ENCODE peak calls at places on chromosomes 1 and 21, in nine cellular contexts. V is NCI-H1694 treated with DMSO at 0.1 percent for 48 hours; X is IMR-90; C is HCT116; H is COLO829; Q is stomach; W is activated T-cell treated with anti-CD3 and anti-CD28 coated beads for 1 hour; U is stimulated activated CD4-positive, alpha-beta T cell treated with anti-CD3 and anti-CD28 coated beads, Interleukin-12 subunit alpha, Interleukin-12 subunit beta, amount 100 ng/mL, for 48 hours; A is fibroblast of the aortic adventitia. Y is an unnamed sample.

GRCh38 chr1:159790237-159790917 is 9.6 kb downstream of the DUSP23 start:
- DNase-seq in V (peak; percentile 21), X (peak; percentile 10), C (peak; percentile 24), H (peak; percentile 63), Q (no peak), W (no peak), U (no peak), A (peak; percentile 25), Y (peak; percentile 21)

GRCh38 chr1:110588991-110589390 is 17.2 kb downstream of the KCNA2 start:
- DNase-seq in V (no peak), X (no peak), C (no peak), H (no peak), Q (no peak), W (no peak), U (no peak), A (no peak), Y (no peak)

GRCh38 chr1:155202198-155202597 is 5.5 kb downstream of the THBS3 start:
- DNase-seq in V (no peak), X (no peak), C (no peak), H (no peak), Q (no peak), W (no peak), U (no peak), A (no peak), Y (no peak)

GRCh38 chr1:27868932-27869718 is 3.2 kb upstream of the THEMIS2 start:
- DNase-seq in V (no peak), X (no peak), C (no peak), H (no peak), Q (no peak), W (peak; percentile 39), U (no peak), A (no peak), Y (no peak)

GRCh38 chr21:35225573-35225972 is 176.5 kb upstream of the RUNX1 start:
- DNase-seq in V (no peak), X (no peak), C (no peak), H (no peak), Q (no peak), W (no peak), U (no peak), A (no peak), Y (no peak)

GRCh38 chr1:169949139-169949538 is 55.4 kb upstream of the SCYL3 start:
- DNase-seq in V (no peak), X (peak; percentile 39), C (no peak), H (peak; percentile 8), Q (no peak), W (no peak), U (no peak), A (peak; percentile 54), Y (no peak)

GRCh38 chr1:158521666-158522058 is 32.5 kb downstream of the OR6Y1 start:
- DNase-seq in V (no peak), X (no peak), C (no peak), H (no peak), Q (no peak), W (no peak), U (no peak), A (no peak), Y (no peak)

GRCh38 chr1:205934788-205935187 is 8.5 kb downstream of the SLC26A9 start:
- DNase-seq in V (no peak), X (no peak), C (no peak), H (no peak), Q (peak; percentile 38), W (no peak), U (no peak), A (no peak), Y (no peak)

GRCh38 chr1:236603896-236604217 is 459 bp downstream of the HEATR1 start:
- DNase-seq in V (no peak), X (peak; percentile 49), C (no peak), H (no peak), Q (no peak), W (no peak), U (no peak), A (peak; percentile 47), Y (no peak)

GRCh38 chr1:31798433-31799195 is 17.2 kb downstream of the SPOCD1 start:
- DNase-seq in V (no peak), X (peak; percentile 90), C (no peak), H (peak; percentile 65), Q (no peak), W (no peak), U (peak; percentile 34), A (peak; percentile 79), Y (no peak)

GRCh38 chr1:63326473-63327380 is 4.4 kb downstream of the FOXD3 start:
- DNase-seq in V (no peak), X (peak; percentile 6), C (no peak), H (no peak), Q (no peak), W (no peak), U (no peak), A (peak; percentile 18), Y (no peak)

GRCh38 chr1:168531605-168532345 is 12.0 kb downstream of the XCL2 start:
- DNase-seq in V (no peak), X (no peak), C (no peak), H (no peak), Q (no peak), W (no peak), U (no peak), A (no peak), Y (no peak)

GRCh38 chr1:111030590-111030989 is 66.9 kb upstream of the LRIF1 start:
- DNase-seq in V (peak; percentile 60), X (peak; percentile 60), C (peak; percentile 49), H (peak; percentile 16), Q (peak; percentile 58), W (peak; percentile 41), U (peak; percentile 6), A (peak; percentile 69), Y (peak; percentile 43)

GRCh38 chr1:74430496-74430895 is 81.9 kb downstream of the LRRC53 start:
- DNase-seq in V (no peak), X (no peak), C (no peak), H (peak; percentile 33), Q (no peak), W (no peak), U (no peak), A (no peak), Y (no peak)

GRCh38 chr1:111561328-111561727 is 57.9 kb upstream of the ADORA3 start:
- DNase-seq in V (no peak), X (no peak), C (no peak), H (no peak), Q (peak; percentile 35), W (no peak), U (no peak), A (no peak), Y (no peak)

GRCh38 chr1:219518906-219519248 is 94.0 kb downstream of the ZC3H11B start:
- DNase-seq in V (no peak), X (no peak), C (no peak), H (no peak), Q (no peak), W (no peak), U (no peak), A (no peak), Y (no peak)

GRCh38 chr21:37593740-37594471 is 227.3 kb downstream of the DYRK1A start:
- DNase-seq in V (no peak), X (no peak), C (no peak), H (no peak), Q (no peak), W (no peak), U (no peak), A (no peak), Y (no peak)

GRCh38 chr1:151713044-151713443 is 3.6 kb downstream of the CELF3 start:
- DNase-seq in V (no peak), X (no peak), C (no peak), H (no peak), Q (peak; percentile 40), W (no peak), U (no peak), A (no peak), Y (no peak)

GRCh38 chr1:1173793-1174415 is at the start of gene TTLL10:
- DNase-seq in V (no peak), X (no peak), C (no peak), H (no peak), Q (no peak), W (peak; percentile 42), U (no peak), A (no peak), Y (no peak)

GRCh38 chr1:54970901-54971300 is 9.5 kb upstream of the TMEM61 start:
- DNase-seq in V (no peak), X (no peak), C (no peak), H (no peak), Q (no peak), W (no peak), U (no peak), A (no peak), Y (no peak)

Y was measured in G401.